ENCODE peak calls at places on chromosome 7, in ten cellular contexts. One of them, this sample, is unnamed. For H3K4me1 and H3K9me3, the result is how much of the 10 kb centered on the place peaks cover.

GRCh38 chr7:140674899-140675701 is 2.4 kb downstream of the ADCK2 start:
- DNase-seq in trophoblast cell: peak
- DNase-seq in fibroblast of lung: peak
- DNase-seq in OCI-LY7: peak
- DNase-seq in stomach: no peak
- DNase-seq in GM23248: peak
- DNase-seq in left ventricle myocardium inferior: no peak
- DNase-seq in CD8-positive, alpha-beta T cell: no peak
- DNase-seq in A549: peak
- DNase-seq in lung: no peak
- DNase-seq in this sample: no peak

GRCh38 chr7:50304911-50305621 is 550 bp downstream of the IKZF1 start:
- DNase-seq in trophoblast cell: no peak
- DNase-seq in fibroblast of lung: no peak
- DNase-seq in OCI-LY7: peak
- DNase-seq in stomach: no peak
- DNase-seq in GM23248: no peak
- DNase-seq in left ventricle myocardium inferior: no peak
- DNase-seq in CD8-positive, alpha-beta T cell: peak
- DNase-seq in A549: no peak
- DNase-seq in lung: no peak
- DNase-seq in this sample: no peak

GRCh38 chr7:82481499-82482097 is 38.0 kb upstream of the CACNA2D1 start:
- DNase-seq in trophoblast cell: peak
- DNase-seq in fibroblast of lung: peak
- DNase-seq in OCI-LY7: peak
- DNase-seq in stomach: no peak
- DNase-seq in GM23248: peak
- DNase-seq in left ventricle myocardium inferior: no peak
- DNase-seq in CD8-positive, alpha-beta T cell: no peak
- DNase-seq in A549: peak
- DNase-seq in lung: no peak
- DNase-seq in this sample: no peak

GRCh38 chr7:93948106-93948505 is 26.6 kb downstream of the GNG11 start:
- DNase-seq in trophoblast cell: peak
- DNase-seq in fibroblast of lung: peak
- DNase-seq in OCI-LY7: no peak
- DNase-seq in stomach: no peak
- DNase-seq in GM23248: peak
- DNase-seq in left ventricle myocardium inferior: no peak
- DNase-seq in CD8-positive, alpha-beta T cell: no peak
- DNase-seq in A549: no peak
- DNase-seq in lung: no peak
- DNase-seq in this sample: no peak

GRCh38 chr7:157521752-157522151 is 184.9 kb downstream of the DNAJB6 start:
- DNase-seq in trophoblast cell: no peak
- DNase-seq in fibroblast of lung: no peak
- DNase-seq in OCI-LY7: no peak
- DNase-seq in stomach: no peak
- DNase-seq in GM23248: no peak
- DNase-seq in left ventricle myocardium inferior: no peak
- DNase-seq in CD8-positive, alpha-beta T cell: peak
- DNase-seq in A549: no peak
- DNase-seq in lung: no peak
- DNase-seq in this sample: peak

GRCh38 chr7:39421251-39421650 is 145.0 kb upstream of the YAE1 start:
- DNase-seq in trophoblast cell: no peak
- DNase-seq in fibroblast of lung: no peak
- DNase-seq in OCI-LY7: no peak
- DNase-seq in stomach: no peak
- DNase-seq in GM23248: peak
- DNase-seq in left ventricle myocardium inferior: no peak
- DNase-seq in CD8-positive, alpha-beta T cell: no peak
- DNase-seq in A549: no peak
- DNase-seq in lung: no peak
- DNase-seq in this sample: no peak

GRCh38 chr7:83786858-83787257 is 137.9 kb upstream of the SEMA3E start:
- DNase-seq in trophoblast cell: no peak
- DNase-seq in fibroblast of lung: no peak
- DNase-seq in OCI-LY7: no peak
- DNase-seq in stomach: no peak
- DNase-seq in GM23248: no peak
- DNase-seq in left ventricle myocardium inferior: no peak
- DNase-seq in CD8-positive, alpha-beta T cell: no peak
- DNase-seq in A549: no peak
- DNase-seq in lung: no peak
- DNase-seq in this sample: no peak

GRCh38 chr7:41316410-41316809 is 386.5 kb downstream of the INHBA start:
- DNase-seq in trophoblast cell: peak
- DNase-seq in fibroblast of lung: peak
- DNase-seq in OCI-LY7: no peak
- DNase-seq in stomach: no peak
- DNase-seq in GM23248: peak
- DNase-seq in left ventricle myocardium inferior: no peak
- DNase-seq in CD8-positive, alpha-beta T cell: no peak
- DNase-seq in A549: no peak
- DNase-seq in lung: no peak
- DNase-seq in this sample: no peak

GRCh38 chr7:79709574-79710409 is 256.3 kb upstream of the MAGI2 start:
- DNase-seq in trophoblast cell: no peak
- DNase-seq in fibroblast of lung: peak
- DNase-seq in OCI-LY7: no peak
- DNase-seq in stomach: no peak
- DNase-seq in GM23248: peak
- DNase-seq in left ventricle myocardium inferior: no peak
- DNase-seq in CD8-positive, alpha-beta T cell: no peak
- DNase-seq in A549: peak
- DNase-seq in lung: no peak
- DNase-seq in this sample: no peak
- H3K4me3 ChIP-seq in trophoblast cell: no peak
- H3K4me3 ChIP-seq in fibroblast of lung: no peak
- H3K4me3 ChIP-seq in OCI-LY7: no peak
- H3K4me3 ChIP-seq in stomach: no peak
- H3K4me3 ChIP-seq in GM23248: no peak
- H3K4me3 ChIP-seq in left ventricle myocardium inferior: no peak
- H3K4me3 ChIP-seq in CD8-positive, alpha-beta T cell: no peak
- H3K4me3 ChIP-seq in A549: no peak
- H3K4me3 ChIP-seq in lung: no peak
- H3K4me3 ChIP-seq in this sample: no peak

DNA sequence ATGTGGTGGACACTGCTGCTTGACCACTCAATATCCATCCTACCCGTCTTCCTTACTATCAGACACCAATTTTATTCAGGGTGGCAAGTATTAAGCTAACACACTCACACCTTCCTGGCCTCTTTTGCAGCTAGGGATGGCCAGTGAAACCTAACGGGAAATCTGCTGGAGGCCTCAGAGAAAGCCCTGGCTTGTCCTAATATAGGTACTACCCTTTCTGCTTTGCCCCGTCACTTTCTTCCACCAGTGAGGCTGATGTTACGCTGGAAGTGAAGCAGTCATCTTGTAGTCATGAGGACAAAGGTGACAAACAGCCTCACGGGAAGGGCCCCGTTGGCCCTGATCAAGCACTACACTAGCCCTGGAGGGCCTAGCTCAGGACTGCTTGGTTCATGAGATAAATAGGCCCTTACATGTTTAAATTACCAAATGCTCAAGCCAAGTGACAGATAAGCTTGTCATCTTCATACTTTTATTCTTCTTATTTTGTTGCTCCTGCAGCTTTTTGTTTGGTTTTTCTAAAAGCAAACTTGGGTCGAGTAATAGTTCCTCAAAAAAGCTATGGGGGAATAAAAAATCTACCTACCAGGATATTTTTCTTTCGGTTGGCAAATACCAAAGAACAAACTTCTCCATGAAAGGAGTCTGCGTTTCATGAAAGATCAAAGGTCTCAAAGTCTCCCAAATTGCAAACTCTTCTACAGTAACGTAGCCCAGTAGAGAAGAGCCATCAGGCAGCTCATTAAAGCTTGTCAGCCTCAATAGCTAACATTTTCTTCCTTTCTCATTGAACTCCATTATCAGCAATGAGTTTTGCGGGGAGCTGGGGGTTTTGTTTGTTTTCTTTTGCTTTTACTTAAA is 17.5 kb downstream of the CREB3L2 start:
- DNase-seq in trophoblast cell: peak
- DNase-seq in fibroblast of lung: no peak
- DNase-seq in OCI-LY7: no peak
- DNase-seq in stomach: no peak
- DNase-seq in GM23248: no peak
- DNase-seq in left ventricle myocardium inferior: no peak
- DNase-seq in CD8-positive, alpha-beta T cell: no peak
- DNase-seq in A549: no peak
- DNase-seq in lung: no peak
- DNase-seq in this sample: no peak
- H3K4me1 ChIP-seq in trophoblast cell: half or more
- H3K4me1 ChIP-seq in fibroblast of lung: half or more
- H3K4me1 ChIP-seq in OCI-LY7: half or more
- H3K4me1 ChIP-seq in stomach: half or more
- H3K4me1 ChIP-seq in GM23248: half or more
- H3K4me1 ChIP-seq in left ventricle myocardium inferior: half or more
- H3K4me1 ChIP-seq in CD8-positive, alpha-beta T cell: under half
- H3K4me1 ChIP-seq in A549: under half
- H3K4me1 ChIP-seq in lung: under half
- H3K4me1 ChIP-seq in this sample: under half

GRCh38 chr7:9711259-9711658 is 1262.4 kb upstream of the PHF14 start:
- DNase-seq in trophoblast cell: no peak
- DNase-seq in fibroblast of lung: no peak
- DNase-seq in OCI-LY7: no peak
- DNase-seq in stomach: no peak
- DNase-seq in GM23248: no peak
- DNase-seq in left ventricle myocardium inferior: no peak
- DNase-seq in CD8-positive, alpha-beta T cell: no peak
- DNase-seq in A549: no peak
- DNase-seq in lung: no peak
- DNase-seq in this sample: no peak
- H3K9me3 ChIP-seq in trophoblast cell: under half
- H3K9me3 ChIP-seq in fibroblast of lung: under half
- H3K9me3 ChIP-seq in OCI-LY7: under half
- H3K9me3 ChIP-seq in stomach: under half
- H3K9me3 ChIP-seq in GM23248: under half
- H3K9me3 ChIP-seq in left ventricle myocardium inferior: under half
- H3K9me3 ChIP-seq in CD8-positive, alpha-beta T cell: under half
- H3K9me3 ChIP-seq in A549: under half
- H3K9me3 ChIP-seq in lung: under half
- H3K9me3 ChIP-seq in this sample: under half

GRCh38 chr7:1691096-1691495 is 21.0 kb downstream of the ELFN1 start:
- DNase-seq in trophoblast cell: no peak
- DNase-seq in fibroblast of lung: no peak
- DNase-seq in OCI-LY7: no peak
- DNase-seq in stomach: peak
- DNase-seq in GM23248: no peak
- DNase-seq in left ventricle myocardium inferior: peak
- DNase-seq in CD8-positive, alpha-beta T cell: no peak
- DNase-seq in A549: no peak
- DNase-seq in lung: no peak
- DNase-seq in this sample: no peak

GRCh38 chr7:1693419-1693990 is 23.4 kb downstream of the ELFN1 start:
- DNase-seq in trophoblast cell: no peak
- DNase-seq in fibroblast of lung: no peak
- DNase-seq in OCI-LY7: no peak
- DNase-seq in stomach: peak
- DNase-seq in GM23248: no peak
- DNase-seq in left ventricle myocardium inferior: peak
- DNase-seq in CD8-positive, alpha-beta T cell: no peak
- DNase-seq in A549: no peak
- DNase-seq in lung: no peak
- DNase-seq in this sample: no peak

GRCh38 chr7:1693991-1694524 is 24.0 kb downstream of the ELFN1 start:
- DNase-seq in trophoblast cell: no peak
- DNase-seq in fibroblast of lung: peak
- DNase-seq in OCI-LY7: no peak
- DNase-seq in stomach: no peak
- DNase-seq in GM23248: peak
- DNase-seq in left ventricle myocardium inferior: peak
- DNase-seq in CD8-positive, alpha-beta T cell: no peak
- DNase-seq in A549: peak
- DNase-seq in lung: no peak
- DNase-seq in this sample: no peak

GRCh38 chr7:1691601-1692499 is 21.8 kb downstream of the ELFN1 start:
- DNase-seq in trophoblast cell: no peak
- DNase-seq in fibroblast of lung: peak
- DNase-seq in OCI-LY7: no peak
- DNase-seq in stomach: peak
- DNase-seq in GM23248: no peak
- DNase-seq in left ventricle myocardium inferior: peak
- DNase-seq in CD8-positive, alpha-beta T cell: no peak
- DNase-seq in A549: no peak
- DNase-seq in lung: no peak
- DNase-seq in this sample: no peak

DNA sequence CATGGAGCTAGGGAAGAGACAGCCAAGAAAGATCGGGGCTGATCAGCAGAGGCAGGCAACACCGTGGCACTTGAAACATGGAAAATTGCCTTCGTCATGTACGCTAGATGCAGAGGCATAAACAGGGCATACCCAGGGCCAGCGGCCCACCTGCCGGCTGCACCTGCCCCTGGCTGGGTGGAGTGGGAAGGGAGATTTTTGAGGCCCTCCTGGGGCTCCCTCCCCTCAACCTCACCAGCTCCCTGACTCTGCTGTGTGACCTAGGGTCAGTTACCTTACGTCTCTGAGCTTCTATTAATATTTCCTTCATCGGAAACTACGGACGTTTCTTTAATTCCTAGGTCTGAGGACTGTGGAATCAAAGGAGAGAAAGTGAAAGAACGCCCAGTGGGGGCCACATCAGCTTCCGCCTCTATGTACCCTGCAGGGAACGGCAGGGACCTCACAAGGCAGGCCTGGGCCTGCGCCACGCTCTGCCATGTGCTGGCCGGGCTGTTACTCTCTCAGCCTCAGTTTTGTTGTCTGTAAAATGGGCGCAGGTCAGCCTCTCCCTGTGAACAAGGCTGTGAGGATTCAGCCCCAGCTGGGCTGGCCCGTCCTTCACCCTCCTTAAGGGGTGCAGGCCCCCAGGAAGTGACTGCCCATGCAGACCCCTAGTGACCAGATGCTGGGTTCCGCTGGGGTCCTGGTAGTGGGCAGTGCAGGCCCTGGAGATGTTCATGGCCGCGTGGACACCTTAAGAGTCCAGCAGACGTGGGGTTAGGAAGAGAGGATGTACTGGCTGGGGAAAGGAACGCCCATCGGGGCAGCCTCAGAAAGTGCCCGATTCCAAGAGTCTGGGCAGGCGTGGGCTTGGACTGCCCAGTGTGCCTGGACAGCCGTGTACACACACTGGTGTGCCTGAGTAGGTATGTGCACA is 22.7 kb downstream of the ELFN1 start:
- DNase-seq in trophoblast cell: no peak
- DNase-seq in fibroblast of lung: no peak
- DNase-seq in OCI-LY7: no peak
- DNase-seq in stomach: peak
- DNase-seq in GM23248: no peak
- DNase-seq in left ventricle myocardium inferior: no peak
- DNase-seq in CD8-positive, alpha-beta T cell: no peak
- DNase-seq in A549: no peak
- DNase-seq in lung: no peak
- DNase-seq in this sample: no peak
- H3K4me3 ChIP-seq in trophoblast cell: peak
- H3K4me3 ChIP-seq in fibroblast of lung: no peak
- H3K4me3 ChIP-seq in OCI-LY7: no peak
- H3K4me3 ChIP-seq in stomach: no peak
- H3K4me3 ChIP-seq in GM23248: no peak
- H3K4me3 ChIP-seq in left ventricle myocardium inferior: peak
- H3K4me3 ChIP-seq in CD8-positive, alpha-beta T cell: no peak
- H3K4me3 ChIP-seq in A549: no peak
- H3K4me3 ChIP-seq in lung: no peak
- H3K4me3 ChIP-seq in this sample: no peak